ENCODE peak calls at places on chromosomes 1 and 21, in nine cellular contexts. One of them, this sample, is unnamed.

GRCh38 chr1:5271264-5271663 is 616.9 kb downstream of the AJAP1 start:
- DNase-seq in H1: no peak
- DNase-seq in stomach: no peak
- DNase-seq in sigmoid colon: peak
- DNase-seq in Peyer's patch: no peak
- DNase-seq in HCT116: no peak
- DNase-seq in uterus: no peak
- DNase-seq in body of pancreas: no peak
- DNase-seq in transverse colon: no peak
- DNase-seq in this sample: no peak

GRCh38 chr1:201928266-201928665 is 18.1 kb downstream of the LMOD1 start:
- DNase-seq in transverse colon: no peak
- DNase-seq in body of pancreas: no peak
- DNase-seq in stomach: no peak
- DNase-seq in HCT116: no peak
- DNase-seq in Peyer's patch: no peak
- DNase-seq in sigmoid colon: no peak
- DNase-seq in uterus: no peak
- DNase-seq in H1: no peak
- DNase-seq in this sample: no peak

GRCh38 chr1:230938924-230939368 is 39.7 kb downstream of the TTC13 start:
- DNase-seq in sigmoid colon: no peak
- DNase-seq in uterus: no peak
- DNase-seq in Peyer's patch: no peak
- DNase-seq in transverse colon: no peak
- DNase-seq in stomach: no peak
- DNase-seq in body of pancreas: no peak
- DNase-seq in H1: no peak
- DNase-seq in HCT116: no peak
- DNase-seq in this sample: no peak

GRCh38 chr21:37459575-37459974 is 93.0 kb downstream of the DYRK1A start:
- DNase-seq in sigmoid colon: no peak
- DNase-seq in body of pancreas: no peak
- DNase-seq in transverse colon: no peak
- DNase-seq in HCT116: no peak
- DNase-seq in H1: no peak
- DNase-seq in stomach: no peak
- DNase-seq in uterus: no peak
- DNase-seq in Peyer's patch: no peak
- DNase-seq in this sample: no peak

GRCh38 chr1:45322486-45323040 is 4.1 kb upstream of the HPDL start:
- DNase-seq in H1: no peak
- DNase-seq in stomach: peak
- DNase-seq in HCT116: no peak
- DNase-seq in sigmoid colon: no peak
- DNase-seq in transverse colon: no peak
- DNase-seq in uterus: no peak
- DNase-seq in body of pancreas: no peak
- DNase-seq in Peyer's patch: no peak
- DNase-seq in this sample: no peak

GRCh38 chr1:39996396-39997004 is 41.6 kb downstream of the MFSD2A start:
- DNase-seq in body of pancreas: no peak
- DNase-seq in HCT116: no peak
- DNase-seq in sigmoid colon: no peak
- DNase-seq in Peyer's patch: no peak
- DNase-seq in stomach: no peak
- DNase-seq in uterus: no peak
- DNase-seq in transverse colon: no peak
- DNase-seq in H1: no peak
- DNase-seq in this sample: no peak

GRCh38 chr1:55930931-55931271 is 648.5 kb downstream of the PLPP3 start:
- DNase-seq in body of pancreas: no peak
- DNase-seq in uterus: no peak
- DNase-seq in H1: no peak
- DNase-seq in Peyer's patch: no peak
- DNase-seq in transverse colon: no peak
- DNase-seq in sigmoid colon: no peak
- DNase-seq in stomach: no peak
- DNase-seq in HCT116: no peak
- DNase-seq in this sample: no peak

GRCh38 chr1:198575715-198576641 is 35.5 kb upstream of the ATP6V1G3 start:
- DNase-seq in Peyer's patch: no peak
- DNase-seq in stomach: no peak
- DNase-seq in H1: no peak
- DNase-seq in uterus: no peak
- DNase-seq in sigmoid colon: no peak
- DNase-seq in body of pancreas: no peak
- DNase-seq in HCT116: no peak
- DNase-seq in transverse colon: no peak
- DNase-seq in this sample: no peak

GRCh38 chr21:25682382-25682781 is 43.3 kb downstream of the JAM2 start:
- DNase-seq in H1: no peak
- DNase-seq in uterus: no peak
- DNase-seq in HCT116: no peak
- DNase-seq in sigmoid colon: no peak
- DNase-seq in transverse colon: no peak
- DNase-seq in stomach: no peak
- DNase-seq in body of pancreas: no peak
- DNase-seq in Peyer's patch: no peak
- DNase-seq in this sample: no peak

GRCh38 chr1:35505911-35506798 is 51.0 kb downstream of the KIAA0319L start:
- DNase-seq in HCT116: peak
- DNase-seq in H1: no peak
- DNase-seq in body of pancreas: peak
- DNase-seq in stomach: peak
- DNase-seq in Peyer's patch: peak
- DNase-seq in transverse colon: peak
- DNase-seq in uterus: no peak
- DNase-seq in sigmoid colon: no peak
- DNase-seq in this sample: no peak

GRCh38 chr1:234915923-234916675 is 212.5 kb downstream of the TOMM20 start:
- DNase-seq in H1: no peak
- DNase-seq in stomach: peak
- DNase-seq in uterus: peak
- DNase-seq in Peyer's patch: peak
- DNase-seq in body of pancreas: no peak
- DNase-seq in HCT116: no peak
- DNase-seq in transverse colon: no peak
- DNase-seq in sigmoid colon: peak
- DNase-seq in this sample: no peak

GRCh38 chr1:241622708-241623107 is 17.5 kb downstream of the CHML start:
- DNase-seq in transverse colon: no peak
- DNase-seq in uterus: no peak
- DNase-seq in H1: no peak
- DNase-seq in body of pancreas: no peak
- DNase-seq in stomach: no peak
- DNase-seq in Peyer's patch: no peak
- DNase-seq in HCT116: no peak
- DNase-seq in sigmoid colon: no peak
- DNase-seq in this sample: no peak

GRCh38 chr1:40774266-40774998 is 9.2 kb upstream of the KCNQ4 start:
- DNase-seq in H1: peak
- DNase-seq in sigmoid colon: peak
- DNase-seq in Peyer's patch: peak
- DNase-seq in stomach: peak
- DNase-seq in body of pancreas: peak
- DNase-seq in HCT116: peak
- DNase-seq in transverse colon: peak
- DNase-seq in uterus: peak
- DNase-seq in this sample: peak

GRCh38 chr1:67489643-67490042 is 59.4 kb upstream of the SERBP1 start:
- DNase-seq in Peyer's patch: no peak
- DNase-seq in stomach: no peak
- DNase-seq in transverse colon: no peak
- DNase-seq in body of pancreas: no peak
- DNase-seq in uterus: no peak
- DNase-seq in HCT116: peak
- DNase-seq in sigmoid colon: no peak
- DNase-seq in H1: no peak
- DNase-seq in this sample: no peak

GRCh38 chr21:34195365-34195764 is 122.0 kb downstream of the MRPS6 start:
- DNase-seq in stomach: no peak
- DNase-seq in body of pancreas: no peak
- DNase-seq in Peyer's patch: no peak
- DNase-seq in H1: no peak
- DNase-seq in transverse colon: no peak
- DNase-seq in HCT116: no peak
- DNase-seq in sigmoid colon: no peak
- DNase-seq in uterus: no peak
- DNase-seq in this sample: no peak

GRCh38 chr1:95332754-95333153 is 98.7 kb downstream of the RWDD3 start:
- DNase-seq in transverse colon: no peak
- DNase-seq in HCT116: no peak
- DNase-seq in H1: no peak
- DNase-seq in sigmoid colon: no peak
- DNase-seq in body of pancreas: no peak
- DNase-seq in uterus: no peak
- DNase-seq in Peyer's patch: no peak
- DNase-seq in stomach: no peak
- DNase-seq in this sample: no peak

GRCh38 chr21:31874817-31875216 is 2.0 kb downstream of the HUNK start:
- DNase-seq in Peyer's patch: no peak
- DNase-seq in HCT116: no peak
- DNase-seq in body of pancreas: peak
- DNase-seq in stomach: no peak
- DNase-seq in uterus: peak
- DNase-seq in transverse colon: peak
- DNase-seq in H1: peak
- DNase-seq in sigmoid colon: no peak
- DNase-seq in this sample: no peak

GRCh38 chr1:235468970-235469369 is 35.3 kb downstream of the B3GALNT2 start:
- DNase-seq in stomach: no peak
- DNase-seq in sigmoid colon: no peak
- DNase-seq in Peyer's patch: no peak
- DNase-seq in HCT116: peak
- DNase-seq in H1: no peak
- DNase-seq in body of pancreas: no peak
- DNase-seq in transverse colon: no peak
- DNase-seq in uterus: no peak
- DNase-seq in this sample: no peak

GRCh38 chr1:94100785-94101612 is 19.9 kb downstream of the ABCA4 start:
- DNase-seq in sigmoid colon: no peak
- DNase-seq in transverse colon: no peak
- DNase-seq in HCT116: no peak
- DNase-seq in body of pancreas: no peak
- DNase-seq in uterus: peak
- DNase-seq in H1: no peak
- DNase-seq in Peyer's patch: no peak
- DNase-seq in stomach: no peak
- DNase-seq in this sample: no peak

GRCh38 chr21:45011426-45011825 is 63.0 kb upstream of the ADARB1 start:
- DNase-seq in stomach: no peak
- DNase-seq in body of pancreas: no peak
- DNase-seq in sigmoid colon: peak
- DNase-seq in transverse colon: no peak
- DNase-seq in uterus: peak
- DNase-seq in H1: no peak
- DNase-seq in HCT116: no peak
- DNase-seq in Peyer's patch: no peak
- DNase-seq in this sample: no peak

GRCh38 chr21:33229776-33230517 is at the start of gene IFNAR2:
- DNase-seq in transverse colon: peak
- DNase-seq in stomach: peak
- DNase-seq in Peyer's patch: peak
- DNase-seq in HCT116: peak
- DNase-seq in uterus: peak
- DNase-seq in H1: peak
- DNase-seq in body of pancreas: peak
- DNase-seq in sigmoid colon: peak
- DNase-seq in this sample: peak

GRCh38 chr1:56424744-56425493 is 154.4 kb downstream of the PLPP3 start:
- DNase-seq in HCT116: peak
- DNase-seq in Peyer's patch: peak
- DNase-seq in uterus: peak
- DNase-seq in stomach: peak
- DNase-seq in H1: no peak
- DNase-seq in body of pancreas: peak
- DNase-seq in transverse colon: no peak
- DNase-seq in sigmoid colon: peak
- DNase-seq in this sample: peak

GRCh38 chr1:98177751-98178150 is 256.9 kb upstream of the DPYD start:
- DNase-seq in body of pancreas: no peak
- DNase-seq in HCT116: no peak
- DNase-seq in H1: no peak
- DNase-seq in Peyer's patch: no peak
- DNase-seq in sigmoid colon: no peak
- DNase-seq in transverse colon: no peak
- DNase-seq in stomach: no peak
- DNase-seq in uterus: no peak
- DNase-seq in this sample: no peak

GRCh38 chr1:9239622-9240401 is 5.2 kb downstream of the H6PD start:
- DNase-seq in uterus: peak
- DNase-seq in stomach: peak
- DNase-seq in H1: no peak
- DNase-seq in HCT116: no peak
- DNase-seq in sigmoid colon: peak
- DNase-seq in body of pancreas: no peak
- DNase-seq in transverse colon: peak
- DNase-seq in Peyer's patch: peak
- DNase-seq in this sample: peak
- TF ChIP-seq POLR2A in uterus: no peak
- TF ChIP-seq POLR2A in stomach: no peak
- TF ChIP-seq POLR2A in H1: no peak
- TF ChIP-seq POLR2A in HCT116: no peak
- TF ChIP-seq POLR2A in sigmoid colon: no peak
- TF ChIP-seq POLR2A in body of pancreas: peak
- TF ChIP-seq POLR2A in transverse colon: no peak
- TF ChIP-seq POLR2A in Peyer's patch: no peak
- TF ChIP-seq POLR2A in this sample: no peak

GRCh38 chr1:211886551-211886950 is 56.0 kb upstream of the LPGAT1 start:
- DNase-seq in sigmoid colon: no peak
- DNase-seq in stomach: no peak
- DNase-seq in Peyer's patch: no peak
- DNase-seq in body of pancreas: no peak
- DNase-seq in HCT116: no peak
- DNase-seq in uterus: no peak
- DNase-seq in H1: no peak
- DNase-seq in transverse colon: no peak
- DNase-seq in this sample: no peak
- H3K27ac ChIP-seq in sigmoid colon: no peak
- H3K27ac ChIP-seq in stomach: no peak
- H3K27ac ChIP-seq in Peyer's patch: no peak
- H3K27ac ChIP-seq in body of pancreas: peak
- H3K27ac ChIP-seq in HCT116: no peak
- H3K27ac ChIP-seq in uterus: no peak
- H3K27ac ChIP-seq in H1: no peak
- H3K27ac ChIP-seq in transverse colon: no peak
- H3K27ac ChIP-seq in this sample: no peak

GRCh38 chr1:147599362-147600118 is 58.2 kb downstream of the BCL9 start:
- DNase-seq in stomach: peak
- DNase-seq in Peyer's patch: peak
- DNase-seq in sigmoid colon: peak
- DNase-seq in HCT116: peak
- DNase-seq in transverse colon: peak
- DNase-seq in body of pancreas: peak
- DNase-seq in uterus: peak
- DNase-seq in H1: peak
- DNase-seq in this sample: peak
- TF ChIP-seq POLR2A in stomach: peak
- TF ChIP-seq POLR2A in Peyer's patch: peak
- TF ChIP-seq POLR2A in sigmoid colon: peak
- TF ChIP-seq POLR2A in HCT116: no peak
- TF ChIP-seq POLR2A in transverse colon: peak
- TF ChIP-seq POLR2A in body of pancreas: peak
- TF ChIP-seq POLR2A in uterus: peak
- TF ChIP-seq POLR2A in H1: peak
- TF ChIP-seq POLR2A in this sample: peak

GRCh38 chr1:25770541-25771245 is 29.3 kb upstream of the SELENON start:
- DNase-seq in stomach: no peak
- DNase-seq in HCT116: no peak
- DNase-seq in transverse colon: no peak
- DNase-seq in body of pancreas: no peak
- DNase-seq in Peyer's patch: no peak
- DNase-seq in H1: no peak
- DNase-seq in sigmoid colon: no peak
- DNase-seq in uterus: no peak
- DNase-seq in this sample: no peak
- H3K27ac ChIP-seq in stomach: peak
- H3K27ac ChIP-seq in HCT116: no peak
- H3K27ac ChIP-seq in transverse colon: peak
- H3K27ac ChIP-seq in body of pancreas: peak
- H3K27ac ChIP-seq in Peyer's patch: no peak
- H3K27ac ChIP-seq in H1: no peak
- H3K27ac ChIP-seq in sigmoid colon: no peak
- H3K27ac ChIP-seq in uterus: peak
- H3K27ac ChIP-seq in this sample: no peak